ENCODE peak calls at places on chromosomes 16 and 17, in nine cellular contexts. U is A549; O is heart left ventricle; K is tibial nerve; Z is fibroblast of lung; L is heart right ventricle; N is neural progenitor cell; I is CD8-positive, alpha-beta T cell; R is keratinocyte. H is an unnamed sample. For H3K4me1, the result is how much of the 10 kb centered on the place peaks cover.

GRCh38 chr16:11698271-11698689 is 30.0 kb downstream of the SNN start:
- DNase-seq in U (no peak), O (no peak), N (no peak), R (no peak), I (no peak), Z (peak), L (no peak), K (no peak), H (no peak)

GRCh38 chr17:57534863-57535651 is 210.0 kb downstream of the CCDC182 start:
- DNase-seq in Z (no peak), I (no peak), R (no peak), N (no peak), L (no peak), U (peak), K (no peak), O (no peak), H (no peak)

GRCh38 chr16:65446441-65446840 is 324.6 kb upstream of the CDH11 start:
- DNase-seq in L (no peak), R (no peak), N (no peak), I (no peak), U (no peak), O (no peak), Z (no peak), K (no peak), H (no peak)

GRCh38 chr17:62664336-62665120 is 37.1 kb downstream of the MRC2 start:
- DNase-seq in L (no peak), N (no peak), I (no peak), R (no peak), O (no peak), Z (no peak), U (no peak), K (no peak), H (no peak)

GRCh38 chr17:72134560-72135399 is 14.0 kb downstream of the SOX9 start:
- DNase-seq in L (no peak), U (no peak), I (no peak), R (no peak), O (no peak), Z (peak), K (no peak), N (no peak), H (no peak)

GRCh38 chr16:71626018-71626857 is at the start of gene MARVELD3:
- DNase-seq in I (peak), K (no peak), R (no peak), L (no peak), Z (no peak), O (no peak), N (peak), U (no peak), H (no peak)

GRCh38 chr17:59914274-59914854 is 21.4 kb downstream of the RPS6KB1 start:
- DNase-seq in R (no peak), K (peak), L (no peak), O (no peak), N (peak), U (peak), Z (peak), I (no peak), H (no peak)

GRCh38 chr17:41932821-41933389 is 2.5 kb downstream of the ODAD4 start:
- DNase-seq in Z (no peak), I (no peak), O (no peak), R (no peak), L (no peak), U (no peak), K (no peak), N (no peak), H (no peak)

GRCh38 chr17:32519769-32520701 is 33.2 kb downstream of the CDK5R1 start:
- DNase-seq in U (no peak), R (no peak), O (peak), N (peak), L (peak), K (no peak), Z (peak), I (peak), H (no peak)

GRCh38 chr16:74455619-74456289 is 34.5 kb upstream of the CLEC18B start:
- DNase-seq in N (no peak), R (no peak), L (no peak), Z (peak), U (no peak), I (no peak), K (no peak), O (no peak), H (no peak)

GRCh38 chr17:76726231-76726765 is at the start of gene JMJD6:
- DNase-seq in O (peak), L (peak), I (no peak), K (peak), Z (peak), N (peak), U (peak), R (peak), H (peak)

GRCh38 chr16:57513371-57514102 is 22.8 kb downstream of the CCDC102A start:
- DNase-seq in I (no peak), R (no peak), K (no peak), U (peak), O (no peak), Z (no peak), L (no peak), N (no peak), H (no peak)

GRCh38 chr17:17810374-17811248 is 26.2 kb downstream of the SREBF1 start:
- DNase-seq in K (peak), L (no peak), O (no peak), I (no peak), R (no peak), Z (peak), U (peak), N (peak), H (no peak)

GRCh38 chr17:32876414-32877163 is at the start of gene MYO1D:
- DNase-seq in K (peak), O (peak), U (peak), Z (no peak), I (peak), N (peak), L (peak), R (no peak), H (no peak)

GRCh38 chr16:80824623-80825364 is 20.4 kb upstream of the CDYL2 start:
- DNase-seq in U (peak), I (no peak), K (peak), N (peak), R (peak), O (no peak), L (no peak), Z (peak), H (no peak)

GRCh38 chr17:34579979-34580684 is 750 bp downstream of the TMEM132E start:
- DNase-seq in N (peak), R (no peak), I (no peak), K (no peak), Z (no peak), L (peak), O (no peak), U (peak), H (no peak)

GRCh38 chr17:7224661-7225111 is 4.9 kb downstream of the ACADVL start:
- DNase-seq in N (no peak), O (no peak), I (no peak), L (peak), U (no peak), Z (no peak), K (no peak), R (no peak), H (no peak)

GRCh38 chr16:86568677-86569623 is 2.3 kb downstream of the FOXC2 start:
- DNase-seq in Z (no peak), N (no peak), R (no peak), O (no peak), K (no peak), I (no peak), L (no peak), U (no peak), H (no peak)
- H3K4me3 ChIP-seq in Z (peak), N (peak), R (no peak), O (peak), K (peak), I (no peak), L (peak), U (peak), H (peak)

DNA sequence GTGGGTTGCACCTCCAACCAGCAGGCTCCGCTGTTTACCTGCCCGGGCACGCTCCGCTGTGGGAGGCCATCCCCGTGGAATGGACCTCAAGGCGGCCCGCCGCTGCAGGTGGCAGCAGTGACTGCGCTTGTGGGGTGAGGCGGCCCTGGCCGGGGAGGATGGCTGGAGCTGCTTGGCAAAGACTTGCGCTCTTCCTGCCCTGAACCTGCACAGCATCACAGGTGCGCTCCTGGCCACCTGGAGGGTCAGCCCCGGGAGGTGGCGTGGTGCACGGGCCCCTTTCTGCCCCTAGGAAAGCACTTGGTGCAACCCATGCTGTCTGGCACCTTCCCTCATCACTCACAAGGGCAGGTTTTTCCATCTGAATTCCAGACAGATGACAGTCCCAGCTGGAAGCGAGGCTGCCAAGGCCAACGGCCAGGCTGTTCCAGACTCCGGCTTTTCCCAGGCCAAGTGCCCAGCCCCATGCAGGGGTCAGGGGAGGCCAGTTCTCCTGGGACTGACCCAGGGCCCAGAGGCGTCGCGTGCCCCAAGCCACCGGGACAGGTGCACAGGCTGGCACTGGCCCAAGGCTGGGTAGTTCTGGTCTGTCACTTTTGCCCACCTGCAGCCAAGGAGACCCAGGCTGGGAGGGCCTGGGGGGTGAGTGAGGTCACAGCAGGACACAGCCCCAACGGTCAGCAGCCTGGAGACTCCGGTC is 13.3 kb downstream of the UTS2R start:
- DNase-seq in O (peak), L (peak), R (peak), U (peak), Z (peak), N (no peak), I (no peak), K (peak), H (peak)
- TF ChIP-seq CTCF in O (no peak), L (no peak), R (peak), U (no peak), Z (no peak), N (no peak), I (no peak), K (no peak), H (no peak)

GRCh38 chr16:1917056-1917664 is 1.1 kb downstream of the HS3ST6 start:
- DNase-seq in Z (no peak), U (no peak), R (no peak), K (no peak), L (no peak), O (no peak), N (peak), I (no peak), H (no peak)
- H3K4me1 ChIP-seq in Z (under half), U (under half), R (under half), K (under half), L (under half), O (under half), N (under half), I (under half), H (under half)

GRCh38 chr17:82281076-82281475 is 7.6 kb upstream of the CSNK1D start:
- DNase-seq in U (no peak), N (no peak), K (no peak), R (no peak), Z (no peak), O (no peak), L (no peak), I (no peak), H (no peak)

GRCh38 chr17:82281502-82282238 is 8.2 kb upstream of the CSNK1D start:
- DNase-seq in O (no peak), I (peak), R (no peak), K (no peak), U (peak), N (no peak), L (no peak), Z (peak), H (no peak)

GRCh38 chr17:82282239-82283207 is 9.0 kb upstream of the CSNK1D start:
- DNase-seq in U (no peak), I (no peak), O (no peak), L (no peak), K (no peak), R (no peak), Z (peak), N (no peak), H (no peak)

GRCh38 chr17:82285141-82285540 is 11.6 kb upstream of the CSNK1D start:
- DNase-seq in K (no peak), R (no peak), I (no peak), L (no peak), U (no peak), O (no peak), Z (no peak), N (no peak), H (no peak)

GRCh38 chr17:82283208-82283749 is 9.8 kb upstream of the CSNK1D start:
- DNase-seq in R (peak), U (peak), I (peak), L (no peak), O (no peak), Z (peak), N (no peak), K (no peak), H (no peak)
- H3K4me3 ChIP-seq in R (no peak), U (no peak), I (no peak), L (no peak), O (no peak), Z (no peak), N (no peak), K (no peak), H (no peak)

DNA sequence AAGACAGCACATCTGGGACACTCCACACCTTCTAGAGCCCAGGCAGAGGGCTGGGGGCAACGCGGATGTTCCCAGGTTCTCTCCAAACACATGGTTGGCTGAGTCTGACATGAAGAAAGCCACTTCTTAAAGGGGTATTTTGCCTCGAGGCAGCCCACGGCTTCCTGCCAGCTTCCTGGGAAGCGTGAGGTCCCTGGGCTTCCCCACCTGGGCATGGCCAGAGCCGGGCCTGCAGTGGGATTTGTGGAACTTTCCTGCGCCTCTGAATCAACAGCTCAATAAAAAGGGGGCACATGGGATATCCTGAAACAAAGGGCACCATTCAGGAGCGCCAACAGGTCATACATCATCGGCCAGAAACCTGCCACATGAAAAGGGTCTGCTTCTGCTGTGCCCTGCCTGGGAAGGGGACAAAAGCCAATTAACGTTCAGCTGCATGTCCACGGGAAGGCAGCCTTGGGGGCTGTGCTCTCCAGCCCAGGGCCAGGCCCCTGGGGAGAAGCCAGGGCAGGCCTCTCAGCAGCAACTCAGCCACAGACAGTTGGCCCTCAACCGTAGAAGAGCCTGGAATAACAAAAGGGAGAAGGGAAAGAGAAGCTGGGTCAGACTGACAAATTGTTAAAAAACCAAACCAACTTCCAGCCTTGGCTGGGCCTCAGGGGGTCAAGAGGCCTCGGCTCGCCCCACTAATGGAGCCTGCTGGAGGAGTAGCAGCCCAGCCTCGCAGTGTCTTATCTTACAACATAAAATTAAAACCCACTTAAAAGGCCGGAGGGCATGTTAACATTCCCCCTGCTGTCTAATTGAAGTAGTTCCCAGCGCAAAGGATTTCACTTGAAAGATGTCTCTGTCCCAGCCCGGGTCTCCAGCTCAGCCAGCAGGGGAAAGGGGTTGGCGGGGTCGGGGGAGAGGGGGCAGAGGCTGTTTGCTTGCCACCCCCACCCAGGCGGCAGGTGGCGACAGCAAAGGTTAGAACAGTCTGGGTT is 34.2 kb downstream of the TBX4 start:
- DNase-seq in O (no peak), R (no peak), N (peak), K (no peak), Z (no peak), U (no peak), L (no peak), I (no peak), H (no peak)
- TF ChIP-seq CTCF in O (no peak), R (no peak), N (peak), K (no peak), Z (peak), U (no peak), L (no peak), I (no peak), H (no peak)

GRCh38 chr16:17342031-17342430 is 128.7 kb downstream of the XYLT1 start:
- DNase-seq in U (no peak), K (no peak), Z (no peak), I (no peak), O (no peak), N (no peak), L (no peak), R (no peak), H (no peak)
- H3K4me1 ChIP-seq in U (under half), K (under half), Z (under half), I (half or more), O (under half), N (under half), L (under half), R (under half), H (under half)

GRCh38 chr16:2170587-2171435 is 15.2 kb downstream of the TRAF7 start:
- DNase-seq in R (no peak), I (no peak), N (no peak), O (no peak), L (no peak), Z (no peak), K (no peak), U (no peak), H (no peak)
- H3K4me3 ChIP-seq in R (no peak), I (no peak), N (no peak), O (peak), L (peak), Z (no peak), K (peak), U (no peak), H (peak)

GRCh38 chr16:22786284-22786683 is 27.7 kb upstream of the HS3ST2 start:
- DNase-seq in K (no peak), I (no peak), Z (no peak), R (no peak), L (no peak), U (no peak), O (no peak), N (no peak), H (no peak)

GRCh38 chr16:22786691-22787090 is 27.3 kb upstream of the HS3ST2 start:
- DNase-seq in K (no peak), O (no peak), I (no peak), Z (no peak), L (no peak), N (no peak), R (no peak), U (no peak), H (no peak)

GRCh38 chr16:22789281-22789945 is 24.5 kb upstream of the HS3ST2 start:
- DNase-seq in N (no peak), Z (no peak), U (no peak), K (no peak), O (no peak), R (peak), I (no peak), L (no peak), H (no peak)

GRCh38 chr16:22788190-22788530 is 25.8 kb upstream of the HS3ST2 start:
- DNase-seq in O (no peak), I (no peak), R (no peak), U (no peak), Z (no peak), K (no peak), L (no peak), N (no peak), H (no peak)

DNA sequence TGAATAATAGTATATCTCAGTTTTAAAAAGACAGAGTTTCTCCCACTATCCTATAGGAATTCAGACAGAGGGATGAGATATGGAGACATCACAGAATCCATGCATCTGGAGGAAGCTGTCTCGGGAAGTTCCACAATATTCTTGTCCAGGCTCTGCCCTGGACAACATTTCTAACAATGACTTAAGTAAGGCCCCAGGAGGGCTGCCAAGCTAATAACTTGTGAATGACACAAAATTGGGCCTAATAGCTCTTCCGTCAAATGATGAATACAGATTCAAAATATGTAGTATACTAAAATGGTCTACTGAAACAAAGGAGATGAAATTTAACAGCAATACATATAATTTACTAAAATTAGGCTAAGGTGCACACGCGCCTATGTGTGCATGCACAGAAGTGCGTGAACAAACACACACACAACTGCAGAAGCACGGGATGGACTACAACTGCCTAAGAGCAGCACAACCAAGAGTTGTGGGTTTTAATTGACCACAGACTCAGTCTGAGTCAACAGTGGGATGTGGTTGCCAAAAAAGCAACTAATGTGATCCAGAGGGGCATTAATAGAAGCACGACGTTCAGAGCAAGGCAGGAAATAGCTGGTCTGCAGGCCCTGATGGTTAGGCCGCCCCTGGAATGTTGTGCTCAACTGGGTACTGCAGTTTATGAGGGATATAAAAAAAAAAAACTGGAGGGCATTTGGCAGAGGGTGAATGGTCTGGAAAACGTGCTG is 26.3 kb upstream of the HS3ST2 start:
- DNase-seq in Z (peak), K (no peak), I (no peak), U (no peak), N (no peak), R (no peak), O (no peak), L (no peak), H (no peak)
- TF ChIP-seq CTCF in Z (no peak), K (no peak), I (no peak), U (no peak), N (no peak), R (no peak), O (no peak), L (no peak), H (no peak)

H was measured in gastrocnemius medialis.